ENCODE peak calls at places on chromosome X, in four cellular contexts. D is natural killer cell, J is AG10803, I is GM13977. K is an unnamed sample.

GRCh38 chrX:120140293-120140981 is 18.0 kb upstream of the RHOXF2 start:
- DNase-seq in D (no peak), J (no peak), I (no peak), K (no peak)

GRCh38 chrX:141314441-141314840 is 72.1 kb upstream of the SPANXC start:
- DNase-seq in I (no peak), J (no peak), D (no peak), K (peak; percentile 23)

GRCh38 chrX:63453571-63453970 is 102.4 kb upstream of the SPIN4 start:
- DNase-seq in J (no peak), I (no peak), D (no peak), K (no peak)

GRCh38 chrX:121831601-121832000 is 784.2 kb downstream of the GLUD2 start:
- DNase-seq in D (no peak), J (peak; percentile 55), I (no peak), K (peak; percentile 7)

GRCh38 chrX:148874621-148875020 is 374.2 kb downstream of the AFF2 start:
- DNase-seq in D (no peak), J (peak; percentile 81), I (no peak), K (no peak)

GRCh38 chrX:40908857-40909475 is 173.6 kb upstream of the MED14 start:
- DNase-seq in J (peak; percentile 70), D (no peak), I (no peak), K (peak; percentile 67)

GRCh38 chrX:13569479-13570244 is at the start of gene EGFL6:
- DNase-seq in J (no peak), I (peak; percentile 17), D (no peak), K (no peak)

GRCh38 chrX:110414679-110415439 is 56.2 kb downstream of the RTL9 start:
- DNase-seq in I (peak; percentile 18), D (no peak), J (peak; percentile 77), K (no peak)

GRCh38 chrX:41512394-41512793 is 65.3 kb downstream of the NYX start:
- DNase-seq in J (no peak), I (peak; percentile 45), D (no peak), K (no peak)

GRCh38 chrX:5646818-5647217 is 581.8 kb downstream of the NLGN4X start:
- DNase-seq in I (peak; percentile 31), J (no peak), D (no peak), K (no peak)

GRCh38 chrX:138745215-138745614 is 33.7 kb upstream of the FGF13 start:
- DNase-seq in J (peak; percentile 53), I (peak; percentile 15), D (no peak), K (peak; percentile 60)

GRCh38 chrX:130746709-130747347 is 156.2 kb downstream of the ENOX2 start:
- DNase-seq in J (peak; percentile 59), I (no peak), D (no peak), K (peak; percentile 32)

GRCh38 chrX:135410861-135411627 is 10.7 kb upstream of the SMIM10L2A start:
- DNase-seq in D (no peak), I (no peak), J (no peak), K (no peak)

GRCh38 chrX:87078231-87078630 is 439.4 kb upstream of the KLHL4 start:
- DNase-seq in D (no peak), J (no peak), I (no peak), K (no peak)

GRCh38 chrX:12421918-12422317 is 283.6 kb downstream of the FRMPD4 start:
- DNase-seq in J (peak; percentile 37), I (no peak), D (no peak), K (no peak)

GRCh38 chrX:129959493-129959832 is 23.0 kb upstream of the BCORL1 start:
- DNase-seq in D (no peak), J (no peak), I (no peak), K (peak; percentile 13)

GRCh38 chrX:115652221-115652620 is 91.2 kb downstream of the PLS3 start:
- DNase-seq in J (peak; percentile 31), I (no peak), D (no peak), K (no peak)

GRCh38 chrX:21989415-21989814 is 42.7 kb upstream of the PHEX start:
- DNase-seq in J (no peak), D (no peak), I (no peak), K (no peak)

GRCh38 chrX:16839224-16839851 is 30.8 kb downstream of the RBBP7 start:
- DNase-seq in D (no peak), J (peak; percentile 18), I (no peak), K (no peak)

GRCh38 chrX:114841051-114841450 is 176.4 kb downstream of the IL13RA2 start:
- DNase-seq in I (no peak), J (peak; percentile 44), D (no peak), K (no peak)

GRCh38 chrX:34300871-34301270 is 168.8 kb upstream of the FAM47A start:
- DNase-seq in I (peak; percentile 18), D (no peak), J (peak; percentile 2), K (peak; percentile 65)

GRCh38 chrX:4655743-4656142 is 942.3 kb upstream of the PRKX start:
- DNase-seq in J (no peak), D (no peak), I (no peak), K (no peak)

GRCh38 chrX:66074920-66075879 is 35.3 kb upstream of the VSIG4 start:
- DNase-seq in D (no peak), I (no peak), J (no peak), K (peak; percentile 16)

GRCh38 chrX:48665991-48666390 is 17.6 kb upstream of the WAS start:
- DNase-seq in I (no peak), J (peak; percentile 16), D (no peak), K (peak; percentile 10)

GRCh38 chrX:69024931-69025330 is 140.3 kb downstream of the PJA1 start:
- DNase-seq in I (no peak), J (peak; percentile 58), D (no peak), K (peak; percentile 81)

GRCh38 chrX:154546354-154547244 is at the start of gene G6PD:
- DNase-seq in D (no peak), I (peak; percentile 95), J (peak; percentile 37), K (peak; percentile 62)

GRCh38 chrX:6683353-6683752 is 148.4 kb upstream of the VCX3A start:
- DNase-seq in I (no peak), J (no peak), D (no peak), K (no peak)

GRCh38 chrX:15721911-15722310 is 16.2 kb upstream of the CA5B start:
- DNase-seq in I (no peak), J (peak; percentile 13), D (no peak), K (no peak)

GRCh38 chrX:15719324-15719968 is 18.6 kb upstream of the CA5B start:
- DNase-seq in D (no peak), I (no peak), J (no peak), K (no peak)

GRCh38 chrX:15723887-15724517 is 14.1 kb upstream of the CA5B start:
- DNase-seq in D (no peak), I (no peak), J (no peak), K (no peak)

DNA sequence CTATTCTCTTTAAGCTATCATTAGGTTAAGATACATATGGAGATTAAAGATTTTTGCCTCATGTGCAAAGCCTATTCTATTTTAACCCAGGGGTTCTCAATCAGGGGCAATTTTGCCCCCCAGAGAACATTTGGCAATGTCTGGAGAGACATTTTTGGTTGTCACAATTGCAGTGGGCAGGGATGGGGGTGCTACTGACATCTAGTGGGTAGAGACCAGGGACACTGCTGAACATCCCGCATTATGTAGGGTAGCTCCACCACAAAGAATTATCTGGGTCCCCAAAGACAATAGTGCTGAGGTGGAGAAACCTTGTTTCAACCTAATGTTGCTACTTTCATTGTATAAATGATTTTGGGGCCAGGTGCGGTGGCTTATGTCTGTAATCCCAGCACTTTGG is 13.2 kb upstream of the CA5B start:
- DNase-seq in D (no peak), I (no peak), J (no peak), K (no peak)
- TF ChIP-seq CTCF in D (no peak), I (no peak), J (no peak), K (no peak)

GRCh38 chrX:32687379-32687778 is 524.0 kb downstream of the DMD start:
- DNase-seq in J (no peak), I (no peak), D (no peak), K (no peak)
- TF ChIP-seq CTCF in J (no peak), I (no peak), D (no peak), K (no peak)

GRCh38 chrX:97374266-97374665 is 490.6 kb downstream of the RPA4 start:
- DNase-seq in D (no peak), J (no peak), I (no peak), K (no peak)
- TF ChIP-seq CTCF in D (no peak), J (no peak), I (no peak), K (no peak)

DNA sequence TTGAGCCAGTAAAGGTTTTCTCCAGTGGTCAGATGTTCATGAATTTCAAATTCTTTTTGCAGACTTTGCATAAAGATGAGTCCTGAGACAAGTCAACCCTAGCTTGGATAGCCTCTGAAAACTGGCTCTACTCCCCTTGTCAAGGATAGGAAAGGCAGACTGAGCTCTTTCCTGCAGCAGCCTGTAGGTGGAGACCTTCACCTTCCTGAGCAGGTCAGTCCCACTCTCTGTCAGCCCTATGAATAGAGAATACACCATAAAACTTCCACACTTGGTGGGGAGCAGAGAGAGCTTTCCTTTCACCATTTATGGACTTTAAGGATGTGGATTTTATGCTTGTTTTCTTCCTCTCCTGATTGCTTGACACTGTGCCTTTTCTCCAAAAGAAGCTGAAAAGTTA is 41.9 kb downstream of the PCDH19 start:
- DNase-seq in I (peak; percentile 17), J (no peak), D (no peak), K (peak; percentile 18)
- TF ChIP-seq CTCF in I (no peak), J (peak; percentile 41), D (no peak), K (peak; percentile 37)

GRCh38 chrX:137052641-137053235 is 18.9 kb upstream of the GPR101 start:
- DNase-seq in D (no peak), I (no peak), J (no peak), K (no peak)
- TF ChIP-seq CTCF in D (no peak), I (no peak), J (no peak), K (no peak)

DNA sequence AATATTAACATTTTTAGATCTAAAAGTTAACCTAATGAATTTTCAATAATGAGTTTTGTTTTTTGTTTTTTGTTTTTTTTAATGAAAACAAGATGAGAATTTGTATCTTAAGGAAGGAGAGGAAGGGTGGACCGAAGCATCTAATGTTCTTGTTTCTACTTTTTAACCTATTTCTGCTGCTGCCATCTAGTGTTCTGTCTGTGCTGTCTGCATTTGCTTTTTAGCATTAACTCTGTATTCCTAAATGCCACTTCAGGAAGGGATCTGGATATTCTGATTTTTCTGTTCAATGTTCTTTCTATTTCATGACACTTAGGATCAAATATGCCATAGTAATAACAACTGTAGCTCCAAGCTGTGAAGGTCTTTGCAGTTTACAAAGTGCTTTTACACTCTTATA is 161.7 kb downstream of the BRWD3 start:
- DNase-seq in I (peak; percentile 4), J (peak; percentile 3), D (no peak), K (peak; percentile 24)
- TF ChIP-seq CTCF in I (peak; percentile 49), J (peak; percentile 47), D (no peak), K (peak; percentile 54)

GRCh38 chrX:103628386-103629290 is at the start of gene TCEAL1:
- DNase-seq in I (peak; percentile 19), D (peak; percentile 33), J (no peak), K (peak; percentile 36)

GRCh38 chrX:103629295-103630170 is 758 bp downstream of the TCEAL1 start:
- DNase-seq in J (peak; percentile 66), I (peak; percentile 21), D (no peak), K (peak; percentile 64)

GRCh38 chrX:103626855-103627254 is 1.9 kb upstream of the TCEAL1 start:
- DNase-seq in J (no peak), I (no peak), D (no peak), K (peak; percentile 46)

GRCh38 chrX:103631145-103631544 is 2.4 kb downstream of the TCEAL1 start:
- DNase-seq in D (no peak), J (no peak), I (no peak), K (no peak)

GRCh38 chrX:103630171-103630511 is 1.4 kb downstream of the TCEAL1 start:
- DNase-seq in D (no peak), I (no peak), J (no peak), K (no peak)
- TF ChIP-seq CTCF in D (no peak), I (no peak), J (no peak), K (no peak)

GRCh38 chrX:23634181-23634580 is 33.1 kb upstream of the PRDX4 start:
- DNase-seq in I (no peak), J (no peak), D (no peak), K (peak; percentile 3)
- TF ChIP-seq CTCF in I (peak; percentile 17), J (no peak), D (no peak), K (peak; percentile 7)

K was measured in fibroblast of pulmonary artery.